ENCODE peak calls at places on chromosomes 2 and 18, in ten cellular contexts. V, J, P, T, A, W, Y, H, R and E are unnamed samples.
A peak's percentile ranks its signal among the peaks of the same experiment; 100 is the strongest.

GRCh38 chr2:54520687-54521086 is 64.6 kb downstream of the SPTBN1 start:
- DNase-seq in V (peak; percentile 35), J (no peak), P (no peak), T (no peak), A (no peak), W (no peak), Y (no peak), H (peak; percentile 97), R (no peak), E (peak; percentile 91)

GRCh38 chr18:901769-902168 is 2.9 kb upstream of the ADCYAP1 start:
- DNase-seq in V (no peak), J (no peak), P (no peak), T (no peak), A (no peak), W (peak; percentile 46), Y (no peak), H (no peak), R (no peak), E (no peak)

GRCh38 chr2:9280204-9280603 is 73.6 kb downstream of the ASAP2 start:
- DNase-seq in V (no peak), J (no peak), P (no peak), T (no peak), A (no peak), W (no peak), Y (no peak), H (no peak), R (no peak), E (no peak)

GRCh38 chr18:58135170-58135569 is 91.1 kb downstream of the NEDD4L start:
- DNase-seq in V (no peak), J (no peak), P (no peak), T (no peak), A (no peak), W (no peak), Y (no peak), H (peak; percentile 96), R (no peak), E (peak; percentile 38)

GRCh38 chr2:62415019-62415431 is 91.0 kb downstream of the TMEM17 start:
- DNase-seq in V (no peak), J (no peak), P (no peak), T (no peak), A (no peak), W (no peak), Y (no peak), H (no peak), R (no peak), E (no peak)

GRCh38 chr2:40625849-40626248 is 174.0 kb upstream of the SLC8A1 start:
- DNase-seq in V (no peak), J (no peak), P (no peak), T (no peak), A (no peak), W (no peak), Y (no peak), H (peak; percentile 80), R (no peak), E (peak; percentile 75)

GRCh38 chr18:38931754-38932050 is 1366.1 kb upstream of the CELF4 start:
- DNase-seq in V (no peak), J (no peak), P (no peak), T (no peak), A (no peak), W (no peak), Y (no peak), H (no peak), R (no peak), E (no peak)

GRCh38 chr2:37698931-37699481 is 27.6 kb upstream of the CDC42EP3 start:
- DNase-seq in V (no peak), J (no peak), P (no peak), T (no peak), A (no peak), W (no peak), Y (no peak), H (peak; percentile 75), R (no peak), E (peak; percentile 49)

GRCh38 chr2:179768765-179769164 is 92.6 kb downstream of the ZNF385B start:
- DNase-seq in V (no peak), J (no peak), P (no peak), T (no peak), A (no peak), W (no peak), Y (no peak), H (peak; percentile 6), R (no peak), E (peak; percentile 99)

GRCh38 chr2:127486247-127486912 is 39.9 kb downstream of the IWS1 start:
- DNase-seq in V (no peak), J (no peak), P (no peak), T (no peak), A (no peak), W (no peak), Y (no peak), H (peak; percentile 32), R (no peak), E (peak; percentile 50)

GRCh38 chr2:195367713-195368529 is 289.1 kb upstream of the SLC39A10 start:
- DNase-seq in V (no peak), J (no peak), P (no peak), T (no peak), A (no peak), W (no peak), Y (no peak), H (no peak), R (no peak), E (no peak)

GRCh38 chr2:195370167-195370943 is 286.7 kb upstream of the SLC39A10 start:
- DNase-seq in V (no peak), J (no peak), P (no peak), T (no peak), A (no peak), W (no peak), Y (no peak), H (no peak), R (no peak), E (no peak)

GRCh38 chr2:195369217-195369587 is 287.8 kb upstream of the SLC39A10 start:
- DNase-seq in V (no peak), J (no peak), P (no peak), T (no peak), A (no peak), W (no peak), Y (no peak), H (no peak), R (no peak), E (no peak)

GRCh38 chr2:195364015-195364965 is 292.7 kb upstream of the SLC39A10 start:
- DNase-seq in V (peak; percentile 34), J (no peak), P (no peak), T (no peak), A (no peak), W (no peak), Y (no peak), H (peak; percentile 23), R (no peak), E (peak; percentile 31)

DNA sequence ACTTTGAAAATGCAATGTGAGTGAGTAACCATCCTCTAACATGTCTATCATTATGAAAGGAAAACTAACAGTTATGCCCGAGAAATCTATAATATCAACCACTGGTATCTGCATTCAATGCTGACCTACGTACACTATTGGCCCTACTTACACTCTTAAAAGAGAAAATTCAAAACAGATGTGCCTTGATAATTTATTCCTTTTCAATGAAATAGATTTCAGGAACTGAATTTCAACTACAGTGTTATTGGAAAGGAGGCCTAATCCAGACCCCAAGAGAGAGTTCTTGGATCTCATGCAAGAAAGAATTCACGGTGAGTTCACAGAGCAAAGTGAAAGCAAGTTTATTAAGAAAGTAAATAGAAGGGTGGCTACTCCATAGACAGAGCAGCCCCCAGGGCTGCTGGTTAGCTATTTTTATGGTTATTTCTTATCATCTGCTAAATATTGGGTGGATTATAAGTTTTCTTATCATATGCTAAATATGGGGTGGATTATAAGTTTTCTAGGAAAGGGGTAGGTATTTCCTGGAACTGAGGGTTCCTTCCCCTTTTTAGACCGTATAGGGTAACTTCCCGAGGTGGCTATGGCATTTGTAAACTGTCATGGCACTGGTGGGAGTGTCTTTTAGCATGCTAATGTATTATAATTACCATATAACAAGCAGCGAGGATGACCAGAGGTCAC is 288.4 kb upstream of the SLC39A10 start:
- DNase-seq in V (no peak), J (no peak), P (no peak), T (no peak), A (no peak), W (no peak), Y (no peak), H (no peak), R (no peak), E (peak; percentile 39)
- H3K4me3 ChIP-seq in V (no peak overlapping the region), J (no peak overlapping the region), P (no peak overlapping the region), T (no peak overlapping the region), A (no peak overlapping the region), W (no peak overlapping the region), Y (no peak overlapping the region), H (no peak overlapping the region), R (no peak overlapping the region), E (no peak overlapping the region)

GRCh38 chr2:133532919-133533318 is 35.3 kb downstream of the NCKAP5 start:
- DNase-seq in V (peak; percentile 24), J (no peak), P (no peak), T (no peak), A (no peak), W (no peak), Y (no peak), H (no peak), R (no peak), E (peak; percentile 70)
- TF ChIP-seq CTCF in V (no peak), J (no peak), P (no peak), T (peak; percentile 30), A (no peak), W (no peak), Y (no peak), H (no peak), R (no peak), E (peak; percentile 23)

GRCh38 chr2:46298522-46299351 is 1.5 kb downstream of the EPAS1 start:
- DNase-seq in V (peak; percentile 69), J (peak; percentile 60), P (peak; percentile 85), T (peak; percentile 8), A (no peak), W (peak; percentile 54), Y (peak; percentile 78), H (peak; percentile 52), R (peak; percentile 61), E (peak; percentile 64)

GRCh38 chr2:46298272-46298521 is 990 bp downstream of the EPAS1 start:
- DNase-seq in V (no peak), J (no peak), P (no peak), T (no peak), A (no peak), W (no peak), Y (no peak), H (no peak), R (no peak), E (no peak)

GRCh38 chr2:46299365-46300263 is 2.4 kb downstream of the EPAS1 start:
- DNase-seq in V (peak; percentile 77), J (peak; percentile 73), P (peak; percentile 87), T (no peak), A (peak; percentile 31), W (peak; percentile 47), Y (peak; percentile 87), H (peak; percentile 81), R (peak; percentile 78), E (peak; percentile 81)

GRCh38 chr2:46302005-46302696 is 4.9 kb downstream of the EPAS1 start:
- DNase-seq in V (no peak), J (no peak), P (no peak), T (no peak), A (no peak), W (no peak), Y (no peak), H (no peak), R (no peak), E (no peak)

GRCh38 chr2:46300406-46300832 is 3.2 kb downstream of the EPAS1 start:
- DNase-seq in V (no peak), J (no peak), P (no peak), T (no peak), A (no peak), W (no peak), Y (no peak), H (no peak), R (no peak), E (no peak)
- H3K4me3 ChIP-seq in V (peak overlapping the region; percentile 92), J (peak overlapping the region; percentile 90), P (peak overlapping the region; percentile 83), T (peak overlapping the region; percentile 82), A (peak overlapping the region; percentile 81), W (no peak overlapping the region), Y (peak overlapping the region; percentile 78), H (peak overlapping the region; percentile 94), R (peak overlapping the region; percentile 87), E (peak overlapping the region; percentile 92)

GRCh38 chr2:214587442-214587841 is 176.6 kb downstream of the VWC2L start:
- DNase-seq in V (peak; percentile 25), J (no peak), P (no peak), T (no peak), A (no peak), W (peak; percentile 37), Y (no peak), H (no peak), R (no peak), E (no peak)
- TF ChIP-seq CTCF in V (peak; percentile 14), J (peak; percentile 45), P (no peak), T (no peak), A (no peak), W (peak; percentile 70), Y (no peak), H (no peak), R (no peak), E (no peak)